ENCODE peak calls at places on chromosomes 12 and 14, in six cellular contexts. K, A, R, Y, X and M are unnamed samples.

GRCh38 chr14:52538648-52539047 is 13.7 kb downstream of the TXNDC16 start:
- DNase-seq in X (no peak), A (no peak), K (no peak), Y (no peak), R (no peak), M (no peak)

GRCh38 chr12:127130506-127131100 is 1136.4 kb upstream of the TMEM132C start:
- DNase-seq in A (no peak), X (no peak), Y (no peak), R (no peak), K (no peak), M (no peak)

GRCh38 chr12:11705010-11705409 is 55.5 kb downstream of the ETV6 start:
- DNase-seq in A (no peak), X (peak), R (peak), Y (no peak), K (no peak), M (peak)

GRCh38 chr12:9867531-9867930 is 1.6 kb downstream of the CLEC2B start:
- DNase-seq in K (no peak), X (no peak), A (no peak), R (no peak), Y (no peak), M (no peak)

GRCh38 chr12:56084958-56085543 is 5.1 kb downstream of the ERBB3 start:
- DNase-seq in K (no peak), R (no peak), A (no peak), Y (no peak), X (no peak), M (no peak)

GRCh38 chr14:99326041-99326710 is 54.2 kb upstream of the BCL11B start:
- DNase-seq in X (no peak), Y (no peak), A (no peak), K (no peak), R (no peak), M (no peak)

GRCh38 chr12:25734529-25735180 is 181.6 kb upstream of the LMNTD1 start:
- DNase-seq in R (no peak), Y (no peak), X (no peak), A (no peak), K (no peak), M (no peak)

GRCh38 chr12:105945935-105946334 is 192.8 kb downstream of the NUAK1 start:
- DNase-seq in X (no peak), R (peak), A (no peak), Y (no peak), K (no peak), M (no peak)

GRCh38 chr12:120264086-120264485 is 1.4 kb downstream of the PXN start:
- DNase-seq in A (no peak), Y (no peak), X (no peak), R (no peak), K (no peak), M (no peak)

GRCh38 chr12:30970559-30971202 is 44.1 kb downstream of the TSPAN11 start:
- DNase-seq in A (no peak), K (no peak), R (no peak), Y (no peak), X (no peak), M (no peak)

GRCh38 chr12:49546481-49546880 is 7.7 kb downstream of the KCNH3 start:
- DNase-seq in X (no peak), K (no peak), A (no peak), Y (no peak), R (no peak), M (no peak)